ENCODE peak calls at places on chromosome 1, in six cellular contexts. J is AG04449, G is lower lobe of right lung, K is heart right ventricle, Z is breast epithelium, M is fibroblast of pulmonary artery. I is an unnamed sample.

GRCh38 chr1:21914880-21915640 is 22.1 kb downstream of the HSPG2 start:
- DNase-seq in J (no peak), G (peak), K (peak), Z (no peak), M (no peak), I (no peak)

GRCh38 chr1:177346960-177347359 is 176.2 kb downstream of the BRINP2 start:
- DNase-seq in J (no peak), G (no peak), K (no peak), Z (no peak), M (no peak), I (no peak)

GRCh38 chr1:7669559-7670208 is 101.4 kb upstream of the VAMP3 start:
- DNase-seq in J (no peak), G (peak), K (peak), Z (peak), M (peak), I (no peak)

GRCh38 chr1:245837741-245838140 is 669.3 kb downstream of the SMYD3 start:
- DNase-seq in J (no peak), G (no peak), K (no peak), Z (no peak), M (peak), I (no peak)

GRCh38 chr1:66732407-66733166 is 19.7 kb upstream of the DYNLT5 start:
- DNase-seq in J (no peak), G (no peak), K (no peak), Z (no peak), M (no peak), I (no peak)

GRCh38 chr1:22111620-22112019 is 31.3 kb downstream of the WNT4 start:
- DNase-seq in J (no peak), G (no peak), K (no peak), Z (no peak), M (peak), I (no peak)

GRCh38 chr1:222815367-222815765 is 527 bp downstream of the DISP1 start:
- DNase-seq in J (no peak), G (no peak), K (no peak), Z (peak), M (peak), I (peak)

GRCh38 chr1:179743679-179744400 is 749 bp downstream of the FAM163A start:
- DNase-seq in J (no peak), G (no peak), K (peak), Z (no peak), M (no peak), I (no peak)

GRCh38 chr1:46528297-46528955 is 23.0 kb downstream of the KNCN start:
- DNase-seq in J (no peak), G (no peak), K (no peak), Z (no peak), M (no peak), I (no peak)

GRCh38 chr1:1212780-1213152 is 1.2 kb downstream of the TNFRSF4 start:
- DNase-seq in J (no peak), G (peak), K (peak), Z (no peak), M (no peak), I (no peak)

GRCh38 chr1:14791611-14792010 is 193.1 kb downstream of the KAZN start:
- DNase-seq in J (no peak), G (no peak), K (no peak), Z (no peak), M (no peak), I (no peak)
- H3K4me3 ChIP-seq in J (no peak), G (no peak), K (no peak), Z (no peak), M (no peak), I (no peak)

GRCh38 chr1:236998571-236998970 is 5.7 kb downstream of the MT1HL1 start:
- DNase-seq in J (no peak), G (no peak), K (peak), Z (no peak), M (no peak), I (no peak)
- H3K4me3 ChIP-seq in J (no peak), G (no peak), K (peak), Z (no peak), M (no peak), I (no peak)

GRCh38 chr1:32247452-32247851 is 430 bp downstream of the FAM167B start:
- DNase-seq in J (no peak), G (no peak), K (peak), Z (no peak), M (no peak), I (no peak)

GRCh38 chr1:32250893-32251716 is at the start of gene LCK:
- DNase-seq in J (no peak), G (no peak), K (peak), Z (no peak), M (no peak), I (no peak)

GRCh38 chr1:32247983-32248889 is 1.2 kb downstream of the FAM167B start:
- DNase-seq in J (no peak), G (peak), K (peak), Z (peak), M (peak), I (no peak)

GRCh38 chr1:32246888-32247273 is at the start of gene FAM167B:
- DNase-seq in J (peak), G (no peak), K (peak), Z (peak), M (peak), I (no peak)

GRCh38 chr1:32249831-32250525 is 1.1 kb upstream of the LCK start:
- DNase-seq in J (no peak), G (no peak), K (peak), Z (peak), M (peak), I (no peak)
- H3K4me3 ChIP-seq in J (no peak), G (peak), K (no peak), Z (no peak), M (no peak), I (no peak)

DNA sequence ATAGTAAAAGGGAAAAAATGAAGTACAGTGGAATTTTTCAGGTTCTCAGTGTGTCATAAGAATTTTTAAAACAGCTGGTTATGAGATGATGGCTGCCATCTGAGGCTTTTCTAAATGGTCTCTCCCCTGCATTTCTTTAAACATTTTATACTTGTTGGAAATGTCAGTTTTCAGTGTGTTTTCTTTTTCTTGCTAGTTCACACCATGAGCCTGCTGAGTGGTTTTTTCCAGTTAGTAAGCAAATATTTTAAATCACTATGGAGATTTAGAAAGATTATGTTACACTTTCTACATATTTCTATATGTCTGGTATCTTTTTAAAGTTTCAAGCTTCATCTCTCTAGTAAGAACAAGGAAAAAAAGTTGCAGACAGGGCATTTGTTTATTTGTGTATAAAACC is 9.6 kb downstream of the RBM15 start:
- DNase-seq in J (no peak), G (no peak), K (no peak), Z (no peak), M (peak), I (no peak)
- H3K4me3 ChIP-seq in J (no peak), G (no peak), K (no peak), Z (no peak), M (no peak), I (no peak)

GRCh38 chr1:181133441-181133951 is 45.0 kb downstream of the IER5 start:
- DNase-seq in J (no peak), G (no peak), K (no peak), Z (no peak), M (no peak), I (no peak)

GRCh38 chr1:181135462-181135781 is 46.9 kb downstream of the IER5 start:
- DNase-seq in J (no peak), G (no peak), K (no peak), Z (no peak), M (no peak), I (no peak)

GRCh38 chr1:181135815-181136737 is 47.6 kb downstream of the IER5 start:
- DNase-seq in J (peak), G (no peak), K (no peak), Z (peak), M (peak), I (no peak)

GRCh38 chr1:181133969-181134418 is 45.5 kb downstream of the IER5 start:
- DNase-seq in J (no peak), G (no peak), K (no peak), Z (no peak), M (no peak), I (no peak)

DNA sequence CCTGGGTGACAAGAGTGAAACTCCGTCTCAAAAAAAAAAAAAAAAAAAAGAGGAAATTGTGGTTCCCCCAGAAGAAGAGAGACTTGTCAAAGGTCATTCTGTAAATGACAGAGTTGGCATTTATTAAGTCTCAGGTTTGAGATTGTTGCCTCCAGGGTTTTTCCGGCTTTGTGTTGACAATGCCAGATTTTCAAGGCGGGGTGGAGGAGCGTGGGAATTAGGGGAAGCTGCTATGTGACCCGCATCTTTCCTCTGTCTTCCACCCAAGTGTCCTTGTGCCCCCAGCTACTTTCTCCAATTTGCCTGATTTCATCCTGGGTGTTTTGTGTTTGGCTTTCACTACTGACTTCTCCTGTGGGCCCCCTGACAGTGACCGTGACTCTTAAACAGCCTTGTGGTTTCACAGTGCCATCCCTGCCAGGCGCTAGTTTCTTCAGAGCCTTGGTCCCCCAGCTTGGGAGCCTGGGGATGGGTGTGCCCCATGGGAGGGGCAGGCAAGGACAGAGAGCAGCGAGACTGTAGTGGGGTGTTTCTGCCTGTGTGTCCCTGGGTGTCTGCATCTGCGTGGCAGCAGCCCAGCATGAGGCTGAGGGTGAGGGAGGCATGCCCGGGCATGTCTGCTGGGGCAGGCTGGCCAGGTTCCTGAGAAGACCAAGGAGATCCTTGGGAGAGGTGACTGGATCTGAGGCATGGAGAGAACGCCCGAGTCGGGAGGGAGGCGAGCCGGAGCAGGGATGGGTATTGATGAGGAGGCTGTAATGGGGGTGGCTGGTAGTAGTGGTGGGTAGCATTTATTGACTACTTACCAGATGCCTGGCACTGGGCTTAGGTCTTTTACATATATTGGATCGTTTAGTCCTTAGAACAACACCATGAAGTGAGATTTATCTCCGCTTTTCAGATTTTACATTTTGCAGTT is 46.3 kb downstream of the IER5 start:
- DNase-seq in J (peak), G (peak), K (no peak), Z (peak), M (peak), I (peak)
- H3K4me3 ChIP-seq in J (no peak), G (no peak), K (no peak), Z (peak), M (no peak), I (no peak)